ENCODE peak calls at places on chromosomes 7 and 10, in ten cellular contexts. One of them, this sample, is unnamed.

GRCh38 chr7:101673315-101673714 is 44.2 kb upstream of the MYL10 start:
- DNase-seq in HepG2: no peak
- DNase-seq in transverse colon: no peak
- DNase-seq in suprapubic skin: no peak
- DNase-seq in spleen: no peak
- DNase-seq in sigmoid colon: no peak
- DNase-seq in HCT116: no peak
- DNase-seq in endothelial cell of umbilical vein: no peak
- DNase-seq in stomach: no peak
- DNase-seq in GM12878: no peak
- DNase-seq in this sample: no peak

GRCh38 chr7:51141451-51141971 is 175.1 kb downstream of the COBL start:
- DNase-seq in HepG2: no peak
- DNase-seq in HCT116: no peak
- DNase-seq in stomach: no peak
- DNase-seq in transverse colon: no peak
- DNase-seq in sigmoid colon: no peak
- DNase-seq in endothelial cell of umbilical vein: peak; percentile 81
- DNase-seq in spleen: no peak
- DNase-seq in GM12878: no peak
- DNase-seq in suprapubic skin: no peak
- DNase-seq in this sample: peak; percentile 83

GRCh38 chr10:12056758-12057157 is 12.0 kb upstream of the DHTKD1 start:
- DNase-seq in suprapubic skin: no peak
- DNase-seq in spleen: no peak
- DNase-seq in transverse colon: no peak
- DNase-seq in stomach: no peak
- DNase-seq in endothelial cell of umbilical vein: no peak
- DNase-seq in sigmoid colon: no peak
- DNase-seq in HepG2: no peak
- DNase-seq in GM12878: no peak
- DNase-seq in HCT116: no peak
- DNase-seq in this sample: no peak

GRCh38 chr7:21426286-21426957 is 1.5 kb upstream of the SP4 start:
- DNase-seq in sigmoid colon: no peak
- DNase-seq in suprapubic skin: no peak
- DNase-seq in transverse colon: no peak
- DNase-seq in stomach: no peak
- DNase-seq in HepG2: peak; percentile 1
- DNase-seq in GM12878: no peak
- DNase-seq in endothelial cell of umbilical vein: no peak
- DNase-seq in spleen: no peak
- DNase-seq in HCT116: no peak
- DNase-seq in this sample: no peak

GRCh38 chr10:90958781-90959180 is 37.9 kb upstream of the ANKRD1 start:
- DNase-seq in suprapubic skin: no peak
- DNase-seq in transverse colon: no peak
- DNase-seq in HepG2: no peak
- DNase-seq in endothelial cell of umbilical vein: no peak
- DNase-seq in stomach: no peak
- DNase-seq in HCT116: no peak
- DNase-seq in GM12878: no peak
- DNase-seq in spleen: no peak
- DNase-seq in sigmoid colon: no peak
- DNase-seq in this sample: no peak

GRCh38 chr7:21704362-21704761 is 161.5 kb downstream of the DNAH11 start:
- DNase-seq in GM12878: no peak
- DNase-seq in endothelial cell of umbilical vein: no peak
- DNase-seq in transverse colon: no peak
- DNase-seq in sigmoid colon: no peak
- DNase-seq in spleen: no peak
- DNase-seq in stomach: no peak
- DNase-seq in HCT116: no peak
- DNase-seq in HepG2: no peak
- DNase-seq in suprapubic skin: no peak
- DNase-seq in this sample: no peak

GRCh38 chr10:87000491-87000890 is 19.6 kb upstream of the FAM25A start:
- DNase-seq in GM12878: no peak
- DNase-seq in transverse colon: no peak
- DNase-seq in endothelial cell of umbilical vein: peak; percentile 4
- DNase-seq in sigmoid colon: no peak
- DNase-seq in suprapubic skin: no peak
- DNase-seq in HepG2: peak; percentile 3
- DNase-seq in HCT116: no peak
- DNase-seq in spleen: no peak
- DNase-seq in stomach: no peak
- DNase-seq in this sample: no peak

GRCh38 chr7:95105627-95106026 is 198.2 kb downstream of the PPP1R9A start:
- DNase-seq in sigmoid colon: no peak
- DNase-seq in transverse colon: no peak
- DNase-seq in HCT116: no peak
- DNase-seq in HepG2: no peak
- DNase-seq in GM12878: no peak
- DNase-seq in suprapubic skin: no peak
- DNase-seq in stomach: no peak
- DNase-seq in spleen: no peak
- DNase-seq in endothelial cell of umbilical vein: no peak
- DNase-seq in this sample: no peak

GRCh38 chr7:999149-999883 is 16.3 kb downstream of the CYP2W1 start:
- DNase-seq in sigmoid colon: no peak
- DNase-seq in suprapubic skin: no peak
- DNase-seq in GM12878: no peak
- DNase-seq in transverse colon: no peak
- DNase-seq in HepG2: no peak
- DNase-seq in stomach: no peak
- DNase-seq in endothelial cell of umbilical vein: no peak
- DNase-seq in spleen: no peak
- DNase-seq in HCT116: no peak
- DNase-seq in this sample: no peak

GRCh38 chr10:69896601-69897000 is 94.9 kb downstream of the COL13A1 start:
- DNase-seq in spleen: peak; percentile 68
- DNase-seq in HepG2: no peak
- DNase-seq in suprapubic skin: no peak
- DNase-seq in sigmoid colon: no peak
- DNase-seq in GM12878: no peak
- DNase-seq in transverse colon: no peak
- DNase-seq in HCT116: no peak
- DNase-seq in endothelial cell of umbilical vein: no peak
- DNase-seq in stomach: no peak
- DNase-seq in this sample: no peak

GRCh38 chr7:36358589-36358988 is 31.1 kb upstream of the ANLN start:
- DNase-seq in spleen: no peak
- DNase-seq in stomach: no peak
- DNase-seq in HepG2: no peak
- DNase-seq in GM12878: no peak
- DNase-seq in sigmoid colon: no peak
- DNase-seq in suprapubic skin: no peak
- DNase-seq in HCT116: no peak
- DNase-seq in endothelial cell of umbilical vein: no peak
- DNase-seq in transverse colon: no peak
- DNase-seq in this sample: no peak

GRCh38 chr10:13613519-13613918 is 26.8 kb downstream of the PRPF18 start:
- DNase-seq in suprapubic skin: no peak
- DNase-seq in sigmoid colon: no peak
- DNase-seq in HepG2: no peak
- DNase-seq in spleen: no peak
- DNase-seq in stomach: no peak
- DNase-seq in endothelial cell of umbilical vein: peak; percentile 60
- DNase-seq in HCT116: no peak
- DNase-seq in transverse colon: no peak
- DNase-seq in GM12878: no peak
- DNase-seq in this sample: no peak

GRCh38 chr10:110634527-110635209 is 9.5 kb upstream of the RBM20 start:
- DNase-seq in stomach: no peak
- DNase-seq in HepG2: no peak
- DNase-seq in endothelial cell of umbilical vein: no peak
- DNase-seq in HCT116: no peak
- DNase-seq in transverse colon: peak; percentile 70
- DNase-seq in GM12878: no peak
- DNase-seq in spleen: no peak
- DNase-seq in suprapubic skin: no peak
- DNase-seq in sigmoid colon: peak; percentile 63
- DNase-seq in this sample: no peak

GRCh38 chr10:48568131-48568530 is 36.7 kb downstream of the ARHGAP22 start:
- DNase-seq in spleen: no peak
- DNase-seq in HCT116: no peak
- DNase-seq in endothelial cell of umbilical vein: no peak
- DNase-seq in suprapubic skin: no peak
- DNase-seq in transverse colon: no peak
- DNase-seq in stomach: no peak
- DNase-seq in GM12878: no peak
- DNase-seq in HepG2: no peak
- DNase-seq in sigmoid colon: no peak
- DNase-seq in this sample: peak; percentile 58

GRCh38 chr7:41995632-41996271 is 241.3 kb downstream of the GLI3 start:
- DNase-seq in stomach: no peak
- DNase-seq in HepG2: no peak
- DNase-seq in endothelial cell of umbilical vein: no peak
- DNase-seq in spleen: no peak
- DNase-seq in suprapubic skin: no peak
- DNase-seq in GM12878: no peak
- DNase-seq in HCT116: no peak
- DNase-seq in transverse colon: no peak
- DNase-seq in sigmoid colon: no peak
- DNase-seq in this sample: no peak

GRCh38 chr7:41994046-41994745 is 242.8 kb downstream of the GLI3 start:
- DNase-seq in sigmoid colon: no peak
- DNase-seq in spleen: no peak
- DNase-seq in endothelial cell of umbilical vein: no peak
- DNase-seq in GM12878: no peak
- DNase-seq in suprapubic skin: no peak
- DNase-seq in HepG2: no peak
- DNase-seq in HCT116: no peak
- DNase-seq in stomach: no peak
- DNase-seq in transverse colon: no peak
- DNase-seq in this sample: no peak

GRCh38 chr7:41993173-41993867 is 243.7 kb downstream of the GLI3 start:
- DNase-seq in stomach: no peak
- DNase-seq in suprapubic skin: no peak
- DNase-seq in transverse colon: no peak
- DNase-seq in spleen: no peak
- DNase-seq in GM12878: no peak
- DNase-seq in endothelial cell of umbilical vein: peak; percentile 91
- DNase-seq in HCT116: no peak
- DNase-seq in sigmoid colon: no peak
- DNase-seq in HepG2: no peak
- DNase-seq in this sample: no peak

GRCh38 chr7:41996381-41997035 is 240.5 kb downstream of the GLI3 start:
- DNase-seq in stomach: no peak
- DNase-seq in sigmoid colon: no peak
- DNase-seq in endothelial cell of umbilical vein: peak; percentile 60
- DNase-seq in transverse colon: no peak
- DNase-seq in HCT116: no peak
- DNase-seq in GM12878: no peak
- DNase-seq in suprapubic skin: no peak
- DNase-seq in HepG2: no peak
- DNase-seq in spleen: no peak
- DNase-seq in this sample: no peak

DNA sequence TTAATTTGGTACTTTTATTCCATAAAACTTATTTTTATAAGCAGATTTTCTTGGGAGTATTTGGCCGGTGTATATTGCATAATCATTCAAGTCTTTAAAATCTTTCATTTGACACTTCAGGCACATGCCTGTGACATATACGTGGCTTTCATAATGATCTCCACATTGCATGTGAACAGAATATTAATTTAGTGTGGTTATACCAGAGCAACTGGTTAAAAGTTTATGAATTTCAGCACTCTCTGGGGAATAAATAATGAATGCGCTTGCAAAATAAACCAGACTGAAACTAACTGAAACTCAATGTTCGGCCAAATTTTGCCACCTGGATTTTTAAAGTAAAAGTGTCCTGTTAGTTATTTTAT is 242.3 kb downstream of the GLI3 start:
- DNase-seq in endothelial cell of umbilical vein: no peak
- DNase-seq in GM12878: no peak
- DNase-seq in HepG2: no peak
- DNase-seq in HCT116: no peak
- DNase-seq in suprapubic skin: no peak
- DNase-seq in stomach: no peak
- DNase-seq in spleen: no peak
- DNase-seq in transverse colon: no peak
- DNase-seq in sigmoid colon: no peak
- DNase-seq in this sample: no peak
- H3K4me1 ChIP-seq in endothelial cell of umbilical vein: peaks cover 54% of the 10 kb centered on the region
- H3K4me1 ChIP-seq in GM12878: no peaks in the 10 kb centered on the region
- H3K4me1 ChIP-seq in HepG2: no peaks in the 10 kb centered on the region
- H3K4me1 ChIP-seq in HCT116: no peaks in the 10 kb centered on the region
- H3K4me1 ChIP-seq in suprapubic skin: peaks cover 63% of the 10 kb centered on the region
- H3K4me1 ChIP-seq in stomach: peaks cover 9% of the 10 kb centered on the region
- H3K4me1 ChIP-seq in spleen: peaks cover 16% of the 10 kb centered on the region
- H3K4me1 ChIP-seq in transverse colon: no peaks in the 10 kb centered on the region
- H3K4me1 ChIP-seq in sigmoid colon: peaks cover 70% of the 10 kb centered on the region
- H3K4me1 ChIP-seq in this sample: peaks cover 69% of the 10 kb centered on the region

GRCh38 chr10:22317771-22318565 is 1.8 kb downstream of the COMMD3 start:
- DNase-seq in GM12878: no peak
- DNase-seq in sigmoid colon: no peak
- DNase-seq in HepG2: no peak
- DNase-seq in spleen: no peak
- DNase-seq in stomach: no peak
- DNase-seq in transverse colon: no peak
- DNase-seq in suprapubic skin: no peak
- DNase-seq in HCT116: no peak
- DNase-seq in endothelial cell of umbilical vein: no peak
- DNase-seq in this sample: no peak
- TF ChIP-seq POLR2AphosphoS5 in GM12878: no peak
- TF ChIP-seq POLR2AphosphoS5 in sigmoid colon: no peak
- TF ChIP-seq POLR2AphosphoS5 in HepG2: no peak
- TF ChIP-seq POLR2AphosphoS5 in spleen: no peak
- TF ChIP-seq POLR2AphosphoS5 in stomach: no peak
- TF ChIP-seq POLR2AphosphoS5 in transverse colon: no peak
- TF ChIP-seq POLR2AphosphoS5 in suprapubic skin: no peak
- TF ChIP-seq POLR2AphosphoS5 in HCT116: no peak
- TF ChIP-seq POLR2AphosphoS5 in endothelial cell of umbilical vein: no peak
- TF ChIP-seq POLR2AphosphoS5 in this sample: no peak

GRCh38 chr7:43584200-43584586 is 1.3 kb downstream of the STK17A start:
- DNase-seq in spleen: no peak
- DNase-seq in stomach: no peak
- DNase-seq in suprapubic skin: no peak
- DNase-seq in endothelial cell of umbilical vein: peak; percentile 49
- DNase-seq in transverse colon: peak; percentile 19
- DNase-seq in GM12878: no peak
- DNase-seq in sigmoid colon: no peak
- DNase-seq in HepG2: peak; percentile 79
- DNase-seq in HCT116: no peak
- DNase-seq in this sample: no peak
- TF ChIP-seq POLR2A in spleen: no peak
- TF ChIP-seq POLR2A in stomach: no peak
- TF ChIP-seq POLR2A in suprapubic skin: no peak
- TF ChIP-seq POLR2A in endothelial cell of umbilical vein: no peak
- TF ChIP-seq POLR2A in transverse colon: no peak
- TF ChIP-seq POLR2A in GM12878: peak; percentile 55
- TF ChIP-seq POLR2A in sigmoid colon: no peak
- TF ChIP-seq POLR2A in HepG2: peak; percentile 29
- TF ChIP-seq POLR2A in HCT116: no peak
- TF ChIP-seq POLR2A in this sample: no peak

DNA sequence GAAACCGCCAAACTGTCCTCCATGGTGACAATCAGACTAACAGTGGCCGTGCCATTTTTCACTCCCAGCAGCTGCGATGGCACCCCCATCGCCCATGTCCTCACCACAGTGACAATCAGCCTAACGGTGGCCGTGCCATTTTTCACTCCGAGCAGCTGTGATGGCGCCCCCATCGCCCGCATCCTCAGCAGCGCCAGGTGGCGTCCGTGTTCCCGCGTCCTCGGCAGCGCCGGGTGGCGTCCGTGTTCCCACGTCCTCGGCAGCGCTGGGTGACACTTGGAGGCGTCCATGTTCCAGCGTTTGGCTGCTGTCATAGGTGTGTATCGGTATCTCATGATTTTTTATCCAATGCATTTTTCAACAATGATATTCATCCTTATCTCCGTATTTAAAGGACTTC is 267.3 kb downstream of the PTPRN2 start:
- DNase-seq in GM12878: no peak
- DNase-seq in HCT116: no peak
- DNase-seq in spleen: peak; percentile 56
- DNase-seq in sigmoid colon: no peak
- DNase-seq in stomach: no peak
- DNase-seq in transverse colon: no peak
- DNase-seq in endothelial cell of umbilical vein: no peak
- DNase-seq in suprapubic skin: no peak
- DNase-seq in HepG2: no peak
- DNase-seq in this sample: peak; percentile 8
- H3K4me1 ChIP-seq in GM12878: no peaks in the 10 kb centered on the region
- H3K4me1 ChIP-seq in HCT116: no peaks in the 10 kb centered on the region
- H3K4me1 ChIP-seq in spleen: no peaks in the 10 kb centered on the region
- H3K4me1 ChIP-seq in sigmoid colon: peaks cover 10% of the 10 kb centered on the region
- H3K4me1 ChIP-seq in stomach: peaks cover under 1% of the 10 kb centered on the region
- H3K4me1 ChIP-seq in transverse colon: no peaks in the 10 kb centered on the region
- H3K4me1 ChIP-seq in endothelial cell of umbilical vein: no peaks in the 10 kb centered on the region
- H3K4me1 ChIP-seq in suprapubic skin: peaks cover 15% of the 10 kb centered on the region
- H3K4me1 ChIP-seq in HepG2: no peaks in the 10 kb centered on the region
- H3K4me1 ChIP-seq in this sample: no peaks in the 10 kb centered on the region

This sample was measured in vagina.